ENCODE peak calls at places on chromosomes 11 and 22, in six cellular contexts. One of them, this sample, is unnamed. For H3K9me3, the result is how much of the 10 kb centered on the place peaks cover.

GRCh38 chr11:105181100-105181499 is 41.5 kb upstream of the CARD18 start:
- DNase-seq in cardiac muscle cell: peak
- DNase-seq in aorta: no peak
- DNase-seq in GM23248: peak
- DNase-seq in kidney: no peak
- DNase-seq in adrenal gland: peak
- DNase-seq in this sample: no peak

GRCh38 chr11:93741882-93742226 is 382 bp downstream of the C11orf54 start:
- DNase-seq in adrenal gland: peak
- DNase-seq in aorta: no peak
- DNase-seq in cardiac muscle cell: no peak
- DNase-seq in GM23248: peak
- DNase-seq in kidney: no peak
- DNase-seq in this sample: no peak

GRCh38 chr22:39117585-39118191 is 20.6 kb downstream of the APOBEC3H start:
- DNase-seq in cardiac muscle cell: peak
- DNase-seq in aorta: peak
- DNase-seq in GM23248: peak
- DNase-seq in adrenal gland: peak
- DNase-seq in kidney: no peak
- DNase-seq in this sample: peak

GRCh38 chr22:23395476-23396361 is 184.4 kb downstream of the IGLL1 start:
- DNase-seq in aorta: peak
- DNase-seq in GM23248: no peak
- DNase-seq in adrenal gland: no peak
- DNase-seq in kidney: no peak
- DNase-seq in cardiac muscle cell: no peak
- DNase-seq in this sample: no peak

GRCh38 chr11:18312663-18313420 is 9.1 kb downstream of the HPS5 start:
- DNase-seq in GM23248: peak
- DNase-seq in cardiac muscle cell: no peak
- DNase-seq in aorta: no peak
- DNase-seq in adrenal gland: no peak
- DNase-seq in kidney: no peak
- DNase-seq in this sample: no peak

GRCh38 chr22:37745548-37746365 is 48.9 kb downstream of the TRIOBP start:
- DNase-seq in kidney: peak
- DNase-seq in aorta: peak
- DNase-seq in cardiac muscle cell: peak
- DNase-seq in adrenal gland: peak
- DNase-seq in GM23248: peak
- DNase-seq in this sample: peak

GRCh38 chr11:67006029-67006884 is 16.7 kb upstream of the SYT12 start:
- DNase-seq in cardiac muscle cell: no peak
- DNase-seq in kidney: no peak
- DNase-seq in aorta: no peak
- DNase-seq in GM23248: peak
- DNase-seq in adrenal gland: no peak
- DNase-seq in this sample: no peak

GRCh38 chr22:38873469-38874411 is 1.7 kb upstream of the CBX6 start:
- DNase-seq in adrenal gland: no peak
- DNase-seq in cardiac muscle cell: no peak
- DNase-seq in GM23248: peak
- DNase-seq in aorta: peak
- DNase-seq in kidney: no peak
- DNase-seq in this sample: no peak

GRCh38 chr22:48665286-48666010 is 1162.2 kb downstream of the BRD1 start:
- DNase-seq in aorta: no peak
- DNase-seq in GM23248: peak
- DNase-seq in kidney: no peak
- DNase-seq in adrenal gland: no peak
- DNase-seq in cardiac muscle cell: no peak
- DNase-seq in this sample: no peak

GRCh38 chr22:48662476-48663150 is 1165.1 kb downstream of the BRD1 start:
- DNase-seq in adrenal gland: no peak
- DNase-seq in aorta: no peak
- DNase-seq in kidney: no peak
- DNase-seq in GM23248: no peak
- DNase-seq in cardiac muscle cell: no peak
- DNase-seq in this sample: no peak

GRCh38 chr22:48663297-48663696 is 1164.4 kb downstream of the BRD1 start:
- DNase-seq in adrenal gland: no peak
- DNase-seq in cardiac muscle cell: no peak
- DNase-seq in kidney: no peak
- DNase-seq in aorta: no peak
- DNase-seq in GM23248: no peak
- DNase-seq in this sample: no peak

GRCh38 chr22:48666620-48667019 is 1161.1 kb downstream of the BRD1 start:
- DNase-seq in cardiac muscle cell: no peak
- DNase-seq in kidney: no peak
- DNase-seq in GM23248: no peak
- DNase-seq in adrenal gland: no peak
- DNase-seq in aorta: no peak
- DNase-seq in this sample: no peak

DNA sequence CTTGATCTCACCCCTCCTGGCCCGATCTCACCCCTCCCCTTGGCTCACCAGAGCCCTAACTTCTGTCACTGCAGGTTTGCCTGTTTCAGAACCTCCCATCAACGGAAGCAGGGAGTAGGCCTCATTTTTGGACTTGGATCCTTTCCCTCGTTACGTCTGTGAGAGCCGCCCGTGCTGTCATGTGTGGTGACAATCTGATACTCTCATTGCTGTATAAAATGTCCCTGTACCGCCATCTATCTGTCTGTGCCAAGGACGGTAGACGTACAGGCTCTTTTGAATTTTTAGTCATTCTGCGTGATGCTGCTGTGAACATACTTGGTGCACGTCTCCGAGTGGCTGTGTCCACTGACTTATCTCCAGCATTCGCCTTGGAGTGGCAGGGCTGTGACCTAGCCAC is 1163.1 kb downstream of the BRD1 start:
- DNase-seq in kidney: no peak
- DNase-seq in adrenal gland: no peak
- DNase-seq in aorta: no peak
- DNase-seq in GM23248: no peak
- DNase-seq in cardiac muscle cell: no peak
- DNase-seq in this sample: no peak
- H3K9me3 ChIP-seq in kidney: under half
- H3K9me3 ChIP-seq in adrenal gland: under half
- H3K9me3 ChIP-seq in aorta: under half
- H3K9me3 ChIP-seq in GM23248: under half
- H3K9me3 ChIP-seq in cardiac muscle cell: under half
- H3K9me3 ChIP-seq in this sample: under half

GRCh38 chr11:35787626-35788025 is 125.1 kb downstream of the TRIM44 start:
- DNase-seq in aorta: no peak
- DNase-seq in GM23248: no peak
- DNase-seq in kidney: no peak
- DNase-seq in cardiac muscle cell: no peak
- DNase-seq in adrenal gland: no peak
- DNase-seq in this sample: no peak

GRCh38 chr11:35786188-35786587 is 123.6 kb downstream of the TRIM44 start:
- DNase-seq in kidney: no peak
- DNase-seq in GM23248: no peak
- DNase-seq in adrenal gland: no peak
- DNase-seq in aorta: no peak
- DNase-seq in cardiac muscle cell: no peak
- DNase-seq in this sample: no peak

GRCh38 chr11:35785287-35786167 is 123.0 kb downstream of the TRIM44 start:
- DNase-seq in cardiac muscle cell: no peak
- DNase-seq in aorta: no peak
- DNase-seq in adrenal gland: no peak
- DNase-seq in kidney: no peak
- DNase-seq in GM23248: peak
- DNase-seq in this sample: no peak

GRCh38 chr11:35784699-35785098 is 122.1 kb downstream of the TRIM44 start:
- DNase-seq in kidney: no peak
- DNase-seq in GM23248: no peak
- DNase-seq in cardiac muscle cell: no peak
- DNase-seq in aorta: no peak
- DNase-seq in adrenal gland: no peak
- DNase-seq in this sample: no peak

DNA sequence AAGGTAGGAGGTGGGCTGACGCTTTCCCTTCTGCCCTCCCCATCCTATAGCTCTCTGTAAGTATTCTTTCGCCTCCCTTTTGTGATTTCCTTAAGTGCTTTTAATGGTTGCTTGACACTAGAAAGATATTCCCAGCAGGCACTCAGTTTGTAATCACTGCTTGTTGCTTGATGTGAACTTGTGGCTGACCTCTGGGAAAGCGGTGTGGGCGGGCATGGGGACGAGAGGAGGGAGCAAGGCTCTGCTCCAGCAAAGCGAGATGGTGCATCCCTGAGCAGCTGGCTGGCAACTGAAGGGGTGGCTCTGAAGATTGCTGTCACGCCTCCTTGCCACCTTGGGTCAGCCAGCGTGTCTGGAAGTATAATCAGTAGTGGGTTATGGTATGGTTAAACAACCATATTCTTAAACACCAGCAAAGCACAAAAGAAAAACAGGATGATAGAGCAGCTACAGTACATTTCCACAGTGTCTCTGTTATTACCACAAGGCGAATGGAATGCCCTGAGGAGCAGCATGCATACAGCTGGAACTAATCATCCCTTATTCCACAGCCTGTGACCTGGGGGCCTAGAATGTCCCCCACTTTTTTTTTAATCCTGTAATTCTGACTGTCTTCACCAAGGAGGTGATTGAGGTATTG is 124.5 kb downstream of the TRIM44 start:
- DNase-seq in adrenal gland: no peak
- DNase-seq in cardiac muscle cell: peak
- DNase-seq in GM23248: peak
- DNase-seq in kidney: no peak
- DNase-seq in aorta: no peak
- DNase-seq in this sample: no peak
- H3K27ac ChIP-seq in adrenal gland: no peak
- H3K27ac ChIP-seq in cardiac muscle cell: no peak
- H3K27ac ChIP-seq in GM23248: peak
- H3K27ac ChIP-seq in kidney: no peak
- H3K27ac ChIP-seq in aorta: no peak
- H3K27ac ChIP-seq in this sample: no peak

DNA sequence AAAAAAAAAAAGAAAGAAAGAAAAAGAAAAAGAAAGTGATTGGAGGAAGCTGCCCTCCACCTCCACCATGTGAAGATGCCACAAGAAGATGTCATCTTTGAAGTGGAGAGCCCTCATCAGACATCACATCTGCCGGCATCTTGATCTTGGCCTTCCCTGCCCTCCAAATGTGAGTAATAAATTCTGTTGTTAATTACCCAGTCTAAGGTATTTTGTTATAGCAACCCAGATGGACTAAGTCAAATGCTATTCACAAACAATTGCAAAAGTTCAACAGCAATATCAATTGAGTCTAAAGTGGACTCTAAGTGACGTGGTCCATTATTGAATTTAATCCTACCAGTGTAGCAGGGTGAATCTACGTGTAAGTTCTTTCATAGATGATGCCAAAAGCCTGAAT is 55.9 kb upstream of the NUP160 start:
- DNase-seq in cardiac muscle cell: no peak
- DNase-seq in aorta: no peak
- DNase-seq in GM23248: peak
- DNase-seq in adrenal gland: no peak
- DNase-seq in kidney: no peak
- DNase-seq in this sample: no peak
- H3K9me3 ChIP-seq in cardiac muscle cell: under half
- H3K9me3 ChIP-seq in aorta: under half
- H3K9me3 ChIP-seq in GM23248: under half
- H3K9me3 ChIP-seq in adrenal gland: under half
- H3K9me3 ChIP-seq in kidney: under half
- H3K9me3 ChIP-seq in this sample: under half

GRCh38 chr11:27158763-27159679 is 118.4 kb downstream of the BBOX1 start:
- DNase-seq in GM23248: peak
- DNase-seq in adrenal gland: peak
- DNase-seq in cardiac muscle cell: peak
- DNase-seq in aorta: peak
- DNase-seq in kidney: no peak
- DNase-seq in this sample: no peak

GRCh38 chr11:27166130-27166529 is 125.5 kb downstream of the BBOX1 start:
- DNase-seq in aorta: no peak
- DNase-seq in kidney: no peak
- DNase-seq in GM23248: peak
- DNase-seq in cardiac muscle cell: no peak
- DNase-seq in adrenal gland: no peak
- DNase-seq in this sample: no peak

GRCh38 chr11:27161071-27161470 is 120.5 kb downstream of the BBOX1 start:
- DNase-seq in adrenal gland: no peak
- DNase-seq in kidney: no peak
- DNase-seq in aorta: no peak
- DNase-seq in cardiac muscle cell: no peak
- DNase-seq in GM23248: peak
- DNase-seq in this sample: no peak

DNA sequence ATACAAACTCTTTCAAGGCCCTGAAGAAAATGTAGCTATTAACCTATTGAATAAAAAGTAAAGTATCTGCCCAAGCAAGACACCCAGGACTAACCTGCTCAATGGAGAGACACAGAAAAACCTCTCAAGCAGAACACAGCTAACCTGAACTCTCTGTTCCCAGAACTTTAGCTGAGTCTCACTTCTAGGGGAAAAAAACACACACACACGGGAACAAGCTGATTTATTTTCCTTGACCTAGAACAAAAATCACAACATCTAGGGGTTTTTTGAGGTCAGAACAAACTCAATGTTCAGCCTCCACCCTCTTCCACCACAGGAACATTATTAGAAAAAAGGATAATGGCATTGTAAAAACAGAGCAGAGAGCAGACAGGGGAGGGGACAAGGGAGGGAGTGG is 121.6 kb downstream of the BBOX1 start:
- DNase-seq in GM23248: no peak
- DNase-seq in aorta: no peak
- DNase-seq in kidney: no peak
- DNase-seq in adrenal gland: no peak
- DNase-seq in cardiac muscle cell: no peak
- DNase-seq in this sample: no peak
- H3K27ac ChIP-seq in GM23248: no peak
- H3K27ac ChIP-seq in aorta: no peak
- H3K27ac ChIP-seq in kidney: peak
- H3K27ac ChIP-seq in adrenal gland: no peak
- H3K27ac ChIP-seq in cardiac muscle cell: no peak
- H3K27ac ChIP-seq in this sample: no peak

GRCh38 chr11:125481531-125481930 is 14.5 kb downstream of the FEZ1 start:
- DNase-seq in cardiac muscle cell: no peak
- DNase-seq in GM23248: no peak
- DNase-seq in kidney: no peak
- DNase-seq in adrenal gland: no peak
- DNase-seq in aorta: no peak
- DNase-seq in this sample: no peak

GRCh38 chr11:125489166-125489565 is 6.9 kb downstream of the FEZ1 start:
- DNase-seq in aorta: no peak
- DNase-seq in GM23248: no peak
- DNase-seq in adrenal gland: no peak
- DNase-seq in kidney: no peak
- DNase-seq in cardiac muscle cell: no peak
- DNase-seq in this sample: no peak

GRCh38 chr11:125479113-125479512 is 17.0 kb downstream of the FEZ1 start:
- DNase-seq in kidney: no peak
- DNase-seq in aorta: no peak
- DNase-seq in adrenal gland: no peak
- DNase-seq in GM23248: no peak
- DNase-seq in cardiac muscle cell: no peak
- DNase-seq in this sample: no peak

GRCh38 chr11:125483592-125483991 is 12.5 kb downstream of the FEZ1 start:
- DNase-seq in GM23248: no peak
- DNase-seq in aorta: no peak
- DNase-seq in adrenal gland: no peak
- DNase-seq in kidney: no peak
- DNase-seq in cardiac muscle cell: peak
- DNase-seq in this sample: no peak
- H3K9me3 ChIP-seq in GM23248: under half
- H3K9me3 ChIP-seq in aorta: under half
- H3K9me3 ChIP-seq in adrenal gland: under half
- H3K9me3 ChIP-seq in kidney: under half
- H3K9me3 ChIP-seq in cardiac muscle cell: under half
- H3K9me3 ChIP-seq in this sample: under half